ENCODE peak calls at places on chromosome 14, in seven cellular contexts. One of them, this sample, is unnamed.

GRCh38 chr14:104735830-104736642 is 12.0 kb downstream of the ADSS1 start:
- DNase-seq in ACHN: no peak
- DNase-seq in dermis blood vessel endothelial cell: peak; percentile 87
- DNase-seq in fibroblast of the conjunctiva: peak; percentile 31
- DNase-seq in HT-29: no peak
- DNase-seq in RPMI7951: peak; percentile 78
- DNase-seq in substantia nigra: peak; percentile 84
- DNase-seq in this sample: peak; percentile 80

GRCh38 chr14:75198291-75198933 is 22.0 kb upstream of the TMED10 start:
- DNase-seq in fibroblast of the conjunctiva: no peak
- DNase-seq in HT-29: peak; percentile 46
- DNase-seq in dermis blood vessel endothelial cell: no peak
- DNase-seq in ACHN: no peak
- DNase-seq in substantia nigra: peak; percentile 26
- DNase-seq in RPMI7951: no peak
- DNase-seq in this sample: no peak

GRCh38 chr14:93286212-93286890 is 46.5 kb downstream of the BTBD7 start:
- DNase-seq in fibroblast of the conjunctiva: no peak
- DNase-seq in substantia nigra: no peak
- DNase-seq in RPMI7951: no peak
- DNase-seq in ACHN: peak; percentile 95
- DNase-seq in HT-29: no peak
- DNase-seq in dermis blood vessel endothelial cell: peak; percentile 36
- DNase-seq in this sample: no peak

GRCh38 chr14:105180598-105181528 is at the start of gene NUDT14:
- DNase-seq in fibroblast of the conjunctiva: no peak
- DNase-seq in substantia nigra: no peak
- DNase-seq in RPMI7951: peak; percentile 22
- DNase-seq in ACHN: peak; percentile 63
- DNase-seq in HT-29: peak; percentile 58
- DNase-seq in dermis blood vessel endothelial cell: peak; percentile 72
- DNase-seq in this sample: no peak

GRCh38 chr14:20435454-20436362 is at the start of gene KLHL33:
- DNase-seq in fibroblast of the conjunctiva: no peak
- DNase-seq in HT-29: no peak
- DNase-seq in dermis blood vessel endothelial cell: no peak
- DNase-seq in substantia nigra: no peak
- DNase-seq in RPMI7951: no peak
- DNase-seq in ACHN: no peak
- DNase-seq in this sample: no peak

GRCh38 chr14:58783801-58784511 is 146.2 kb downstream of the DACT1 start:
- DNase-seq in RPMI7951: no peak
- DNase-seq in fibroblast of the conjunctiva: no peak
- DNase-seq in dermis blood vessel endothelial cell: no peak
- DNase-seq in substantia nigra: no peak
- DNase-seq in ACHN: no peak
- DNase-seq in HT-29: no peak
- DNase-seq in this sample: no peak

GRCh38 chr14:71286126-71286525 is 378.9 kb downstream of the PCNX1 start:
- DNase-seq in RPMI7951: no peak
- DNase-seq in fibroblast of the conjunctiva: no peak
- DNase-seq in ACHN: no peak
- DNase-seq in dermis blood vessel endothelial cell: no peak
- DNase-seq in HT-29: peak; percentile 19
- DNase-seq in substantia nigra: no peak
- DNase-seq in this sample: no peak

GRCh38 chr14:35400707-35401421 is 3.7 kb downstream of the NFKBIA start:
- DNase-seq in ACHN: no peak
- DNase-seq in substantia nigra: no peak
- DNase-seq in fibroblast of the conjunctiva: no peak
- DNase-seq in dermis blood vessel endothelial cell: peak; percentile 82
- DNase-seq in RPMI7951: no peak
- DNase-seq in HT-29: no peak
- DNase-seq in this sample: no peak

GRCh38 chr14:33307691-33308369 is 369.2 kb downstream of the NPAS3 start:
- DNase-seq in dermis blood vessel endothelial cell: peak; percentile 69
- DNase-seq in substantia nigra: peak; percentile 14
- DNase-seq in ACHN: no peak
- DNase-seq in fibroblast of the conjunctiva: peak; percentile 79
- DNase-seq in HT-29: no peak
- DNase-seq in RPMI7951: peak; percentile 53
- DNase-seq in this sample: peak; percentile 24

GRCh38 chr14:51211149-51211548 is 28.9 kb upstream of the TMX1 start:
- DNase-seq in HT-29: no peak
- DNase-seq in substantia nigra: no peak
- DNase-seq in ACHN: no peak
- DNase-seq in fibroblast of the conjunctiva: peak; percentile 52
- DNase-seq in RPMI7951: peak; percentile 46
- DNase-seq in dermis blood vessel endothelial cell: no peak
- DNase-seq in this sample: no peak

GRCh38 chr14:64636980-64637429 is 67.2 kb upstream of the PLEKHG3 start:
- DNase-seq in HT-29: no peak
- DNase-seq in fibroblast of the conjunctiva: no peak
- DNase-seq in ACHN: no peak
- DNase-seq in dermis blood vessel endothelial cell: no peak
- DNase-seq in substantia nigra: no peak
- DNase-seq in RPMI7951: no peak
- DNase-seq in this sample: no peak

GRCh38 chr14:96666088-96666487 is 131.1 kb upstream of the VRK1 start:
- DNase-seq in RPMI7951: no peak
- DNase-seq in substantia nigra: no peak
- DNase-seq in HT-29: no peak
- DNase-seq in fibroblast of the conjunctiva: no peak
- DNase-seq in dermis blood vessel endothelial cell: no peak
- DNase-seq in ACHN: no peak
- DNase-seq in this sample: no peak

GRCh38 chr14:92254786-92255185 is 68.2 kb upstream of the SLC24A4 start:
- DNase-seq in substantia nigra: peak; percentile 51
- DNase-seq in HT-29: no peak
- DNase-seq in fibroblast of the conjunctiva: no peak
- DNase-seq in RPMI7951: no peak
- DNase-seq in ACHN: peak; percentile 32
- DNase-seq in dermis blood vessel endothelial cell: peak; percentile 22
- DNase-seq in this sample: peak; percentile 34

GRCh38 chr14:72924332-72924731 is 1.9 kb upstream of the DCAF4 start:
- DNase-seq in substantia nigra: no peak
- DNase-seq in ACHN: no peak
- DNase-seq in HT-29: peak; percentile 59
- DNase-seq in fibroblast of the conjunctiva: no peak
- DNase-seq in RPMI7951: peak; percentile 25
- DNase-seq in dermis blood vessel endothelial cell: no peak
- DNase-seq in this sample: no peak

GRCh38 chr14:81164167-81164774 is 56.5 kb downstream of the GTF2A1 start:
- DNase-seq in fibroblast of the conjunctiva: peak; percentile 47
- DNase-seq in dermis blood vessel endothelial cell: peak; percentile 67
- DNase-seq in RPMI7951: peak; percentile 77
- DNase-seq in substantia nigra: peak; percentile 46
- DNase-seq in HT-29: peak; percentile 61
- DNase-seq in ACHN: peak; percentile 88
- DNase-seq in this sample: no peak

GRCh38 chr14:101891471-101891870 is 72.9 kb upstream of the DYNC1H1 start:
- DNase-seq in HT-29: no peak
- DNase-seq in substantia nigra: no peak
- DNase-seq in dermis blood vessel endothelial cell: no peak
- DNase-seq in ACHN: no peak
- DNase-seq in fibroblast of the conjunctiva: no peak
- DNase-seq in RPMI7951: no peak
- DNase-seq in this sample: no peak

GRCh38 chr14:75568791-75569190 is 9.6 kb upstream of the FLVCR2 start:
- DNase-seq in ACHN: no peak
- DNase-seq in RPMI7951: no peak
- DNase-seq in dermis blood vessel endothelial cell: no peak
- DNase-seq in HT-29: no peak
- DNase-seq in fibroblast of the conjunctiva: no peak
- DNase-seq in substantia nigra: no peak
- DNase-seq in this sample: no peak

GRCh38 chr14:80653951-80654350 is 287.6 kb downstream of the CEP128 start:
- DNase-seq in HT-29: no peak
- DNase-seq in ACHN: no peak
- DNase-seq in RPMI7951: no peak
- DNase-seq in fibroblast of the conjunctiva: no peak
- DNase-seq in substantia nigra: no peak
- DNase-seq in dermis blood vessel endothelial cell: no peak
- DNase-seq in this sample: no peak

GRCh38 chr14:28635387-28635786 is 131.2 kb upstream of the FOXG1 start:
- DNase-seq in dermis blood vessel endothelial cell: peak; percentile 39
- DNase-seq in RPMI7951: peak; percentile 29
- DNase-seq in ACHN: peak; percentile 30
- DNase-seq in HT-29: peak; percentile 59
- DNase-seq in fibroblast of the conjunctiva: peak; percentile 55
- DNase-seq in substantia nigra: no peak
- DNase-seq in this sample: peak; percentile 6

GRCh38 chr14:68081489-68081888 is 261.9 kb downstream of the RAD51B start:
- DNase-seq in RPMI7951: no peak
- DNase-seq in HT-29: no peak
- DNase-seq in ACHN: no peak
- DNase-seq in dermis blood vessel endothelial cell: no peak
- DNase-seq in fibroblast of the conjunctiva: no peak
- DNase-seq in substantia nigra: no peak
- DNase-seq in this sample: no peak

GRCh38 chr14:80781968-80782367 is 159.6 kb downstream of the CEP128 start:
- DNase-seq in ACHN: no peak
- DNase-seq in substantia nigra: no peak
- DNase-seq in HT-29: no peak
- DNase-seq in fibroblast of the conjunctiva: no peak
- DNase-seq in RPMI7951: peak; percentile 19
- DNase-seq in dermis blood vessel endothelial cell: peak; percentile 19
- DNase-seq in this sample: no peak

GRCh38 chr14:101589486-101590015 is 28.3 kb downstream of the DIO3 start:
- DNase-seq in HT-29: no peak
- DNase-seq in dermis blood vessel endothelial cell: no peak
- DNase-seq in RPMI7951: no peak
- DNase-seq in ACHN: no peak
- DNase-seq in fibroblast of the conjunctiva: no peak
- DNase-seq in substantia nigra: no peak
- DNase-seq in this sample: no peak

GRCh38 chr14:100438678-100439592 is 115.8 kb downstream of the SLC25A47 start:
- DNase-seq in substantia nigra: no peak
- DNase-seq in HT-29: peak; percentile 87
- DNase-seq in RPMI7951: peak; percentile 38
- DNase-seq in dermis blood vessel endothelial cell: peak; percentile 40
- DNase-seq in ACHN: peak; percentile 69
- DNase-seq in fibroblast of the conjunctiva: no peak
- DNase-seq in this sample: no peak

GRCh38 chr14:85214471-85214870 is 315.5 kb upstream of the FLRT2 start:
- DNase-seq in RPMI7951: peak; percentile 13
- DNase-seq in fibroblast of the conjunctiva: no peak
- DNase-seq in ACHN: no peak
- DNase-seq in dermis blood vessel endothelial cell: no peak
- DNase-seq in HT-29: no peak
- DNase-seq in substantia nigra: no peak
- DNase-seq in this sample: no peak

GRCh38 chr14:87712386-87713113 is 280.4 kb downstream of the GALC start:
- DNase-seq in dermis blood vessel endothelial cell: no peak
- DNase-seq in HT-29: no peak
- DNase-seq in fibroblast of the conjunctiva: no peak
- DNase-seq in ACHN: no peak
- DNase-seq in RPMI7951: no peak
- DNase-seq in substantia nigra: peak; percentile 2
- DNase-seq in this sample: no peak

GRCh38 chr14:51643137-51643536 is 8.6 kb upstream of the FRMD6 start:
- DNase-seq in ACHN: peak; percentile 60
- DNase-seq in dermis blood vessel endothelial cell: no peak
- DNase-seq in RPMI7951: peak; percentile 65
- DNase-seq in HT-29: no peak
- DNase-seq in fibroblast of the conjunctiva: no peak
- DNase-seq in substantia nigra: peak; percentile 2
- DNase-seq in this sample: no peak

GRCh38 chr14:54172562-54172961 is 215.9 kb upstream of the BMP4 start:
- DNase-seq in fibroblast of the conjunctiva: no peak
- DNase-seq in substantia nigra: no peak
- DNase-seq in dermis blood vessel endothelial cell: no peak
- DNase-seq in ACHN: no peak
- DNase-seq in RPMI7951: peak; percentile 11
- DNase-seq in HT-29: no peak
- DNase-seq in this sample: no peak

GRCh38 chr14:104826197-104826857 is 25.4 kb downstream of the ZBTB42 start:
- DNase-seq in fibroblast of the conjunctiva: peak; percentile 49
- DNase-seq in RPMI7951: peak; percentile 82
- DNase-seq in dermis blood vessel endothelial cell: peak; percentile 84
- DNase-seq in substantia nigra: peak; percentile 86
- DNase-seq in HT-29: peak; percentile 80
- DNase-seq in ACHN: peak; percentile 83
- DNase-seq in this sample: peak; percentile 89